ENCODE peak calls at places on chromosome 22, in six cellular contexts. A is heart right ventricle, B is fibroblast of lung, D is GM10248, G is BE2C, E is endodermal cell. U is an unnamed sample.
A peak's percentile ranks its signal among the peaks of the same experiment; 100 is the strongest.

GRCh38 chr22:39530692-39531331 is 1.7 kb downstream of the RPS19BP1 start:
- DNase-seq in D (no peak), G (peak; percentile 67), E (peak; percentile 74), B (peak; percentile 54), A (no peak), U (peak; percentile 81)

GRCh38 chr22:39925273-39925672 is 24.4 kb downstream of the GRAP2 start:
- DNase-seq in D (no peak), E (no peak), G (no peak), B (no peak), A (no peak), U (no peak)

GRCh38 chr22:24390576-24390975 is 36.8 kb upstream of the ADORA2A start:
- DNase-seq in E (no peak), G (no peak), B (no peak), D (no peak), A (no peak), U (peak; percentile 52)

GRCh38 chr22:44407404-44408226 is 90.4 kb downstream of the RTL6 start:
- DNase-seq in G (peak; percentile 3), B (no peak), A (no peak), D (no peak), E (no peak), U (peak; percentile 85)

GRCh38 chr22:31173386-31174145 is 13.6 kb downstream of the RNF185 start:
- DNase-seq in D (no peak), B (peak; percentile 81), E (no peak), G (no peak), A (no peak), U (peak; percentile 86)

GRCh38 chr22:33389927-33390326 is 331.7 kb upstream of the SYN3 start:
- DNase-seq in G (no peak), D (no peak), A (no peak), E (no peak), B (peak; percentile 20), U (peak; percentile 39)

GRCh38 chr22:22892096-22893052 is 4.8 kb downstream of the IGLL5 start:
- DNase-seq in B (no peak), D (no peak), A (no peak), G (no peak), E (no peak), U (peak; percentile 84)

GRCh38 chr22:31556627-31557203 is 60.4 kb downstream of the SFI1 start:
- DNase-seq in G (no peak), A (no peak), B (peak; percentile 57), D (no peak), E (no peak), U (no peak)

GRCh38 chr22:46366801-46367706 is 31.5 kb downstream of the TRMU start:
- DNase-seq in E (no peak), D (no peak), B (no peak), G (no peak), A (no peak), U (peak; percentile 85)

GRCh38 chr22:46064236-46064965 is 85.9 kb upstream of the PPARA start:
- DNase-seq in B (no peak), D (no peak), G (peak; percentile 61), E (peak; percentile 30), A (no peak), U (peak; percentile 95)

GRCh38 chr22:43378011-43378704 is 33.7 kb upstream of the MPPED1 start:
- DNase-seq in G (no peak), B (peak; percentile 35), A (no peak), D (no peak), E (peak; percentile 40), U (no peak)

GRCh38 chr22:31497148-31497938 is 1.0 kb downstream of the SFI1 start:
- DNase-seq in G (no peak), B (no peak), A (no peak), E (no peak), D (no peak), U (no peak)

GRCh38 chr22:38948181-38948940 is 9.0 kb upstream of the APOBEC3A start:
- DNase-seq in B (no peak), E (peak; percentile 19), D (no peak), A (no peak), G (no peak), U (no peak)

GRCh38 chr22:33481550-33481949 is 423.4 kb upstream of the SYN3 start:
- DNase-seq in G (no peak), A (no peak), E (no peak), D (no peak), B (no peak), U (no peak)

DNA sequence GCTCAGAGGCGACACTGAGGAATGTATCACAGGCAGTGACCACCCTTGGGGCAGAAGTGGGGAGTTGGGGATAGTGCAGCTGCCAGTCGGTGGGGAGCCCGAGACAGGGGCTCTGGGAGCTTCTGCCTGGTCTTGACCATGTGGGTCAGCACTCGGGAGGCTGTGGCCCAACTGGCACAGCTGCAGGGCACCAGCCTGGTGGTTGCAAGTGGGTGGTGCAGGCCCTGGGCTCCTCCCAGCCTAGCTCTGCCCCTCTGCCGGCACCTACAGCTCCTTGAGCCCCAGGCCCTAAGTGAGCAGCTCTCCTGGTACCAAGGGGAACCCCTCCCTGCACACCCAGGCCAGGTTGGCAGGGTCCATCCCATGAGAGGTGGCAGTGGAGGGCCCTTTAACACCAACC is 12.6 kb upstream of the RASL10A start:
- DNase-seq in D (no peak), A (no peak), G (no peak), B (no peak), E (no peak), U (no peak)
- TF ChIP-seq CTCF in D (no peak), A (no peak), G (no peak), B (peak; percentile 20), E (peak; percentile 52), U (no peak)

GRCh38 chr22:49230194-49230577 is 597.5 kb downstream of the BRD1 start:
- DNase-seq in A (no peak), B (no peak), G (no peak), D (no peak), E (peak; percentile 89), U (no peak)
- TF ChIP-seq CTCF in A (no peak), B (no peak), G (no peak), D (no peak), E (no peak), U (no peak)

GRCh38 chr22:35548762-35549106 is 8.1 kb downstream of the RASD2 start:
- DNase-seq in D (no peak), A (no peak), E (no peak), G (no peak), B (no peak), U (no peak)

GRCh38 chr22:35549338-35549737 is 8.7 kb downstream of the RASD2 start:
- DNase-seq in B (no peak), G (no peak), E (no peak), A (peak; percentile 56), D (no peak), U (no peak)

GRCh38 chr22:35544810-35545209 is 4.2 kb downstream of the RASD2 start:
- DNase-seq in A (no peak), B (no peak), D (no peak), G (no peak), E (no peak), U (no peak)

GRCh38 chr22:35546886-35547285 is 6.3 kb downstream of the RASD2 start:
- DNase-seq in G (no peak), B (no peak), A (no peak), E (no peak), D (no peak), U (no peak)

GRCh38 chr22:35547993-35548761 is 7.5 kb downstream of the RASD2 start:
- DNase-seq in A (no peak), D (no peak), E (peak; percentile 86), B (no peak), G (no peak), U (no peak)
- TF ChIP-seq CTCF in A (no peak), D (peak; percentile 6), E (peak; percentile 69), B (peak; percentile 36), G (peak; percentile 12), U (peak; percentile 12)

DNA sequence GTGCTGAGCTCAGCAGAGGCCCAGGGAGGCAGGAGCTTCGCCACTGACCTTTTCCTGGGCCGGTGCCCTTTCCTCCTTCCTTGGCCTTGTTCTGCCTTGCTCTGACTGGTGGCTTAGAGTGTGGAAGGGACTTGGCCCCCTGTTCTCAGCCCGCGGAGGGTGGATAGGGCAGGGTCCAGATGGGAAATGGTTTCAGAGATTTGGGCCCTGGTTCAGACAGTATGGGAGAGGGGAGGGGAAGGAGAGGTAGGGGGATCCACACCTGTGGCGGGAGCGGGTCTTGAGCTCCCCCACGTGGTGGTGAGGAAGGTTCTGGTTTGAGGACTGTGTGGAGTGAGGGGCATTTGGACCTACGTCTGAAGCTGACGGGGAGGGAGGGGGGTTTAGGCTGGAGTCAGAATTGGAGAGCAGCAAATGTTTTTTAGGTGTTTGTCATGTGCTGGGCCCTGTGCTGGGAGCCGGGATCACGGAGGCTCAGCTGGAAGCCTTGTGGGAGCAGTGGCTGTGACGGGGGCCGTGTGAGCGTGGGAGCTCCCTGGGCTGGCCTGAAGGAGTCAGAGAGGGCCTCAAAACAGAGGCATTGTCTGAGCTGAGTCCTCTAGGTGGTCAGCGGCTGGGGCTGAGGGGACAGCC is 27.2 kb downstream of the SHANK3 start:
- DNase-seq in B (no peak), E (peak; percentile 79), A (no peak), G (peak; percentile 13), D (no peak), U (peak; percentile 86)
- TF ChIP-seq CTCF in B (peak; percentile 24), E (peak; percentile 74), A (no peak), G (peak; percentile 29), D (peak; percentile 25), U (no peak)

DNA sequence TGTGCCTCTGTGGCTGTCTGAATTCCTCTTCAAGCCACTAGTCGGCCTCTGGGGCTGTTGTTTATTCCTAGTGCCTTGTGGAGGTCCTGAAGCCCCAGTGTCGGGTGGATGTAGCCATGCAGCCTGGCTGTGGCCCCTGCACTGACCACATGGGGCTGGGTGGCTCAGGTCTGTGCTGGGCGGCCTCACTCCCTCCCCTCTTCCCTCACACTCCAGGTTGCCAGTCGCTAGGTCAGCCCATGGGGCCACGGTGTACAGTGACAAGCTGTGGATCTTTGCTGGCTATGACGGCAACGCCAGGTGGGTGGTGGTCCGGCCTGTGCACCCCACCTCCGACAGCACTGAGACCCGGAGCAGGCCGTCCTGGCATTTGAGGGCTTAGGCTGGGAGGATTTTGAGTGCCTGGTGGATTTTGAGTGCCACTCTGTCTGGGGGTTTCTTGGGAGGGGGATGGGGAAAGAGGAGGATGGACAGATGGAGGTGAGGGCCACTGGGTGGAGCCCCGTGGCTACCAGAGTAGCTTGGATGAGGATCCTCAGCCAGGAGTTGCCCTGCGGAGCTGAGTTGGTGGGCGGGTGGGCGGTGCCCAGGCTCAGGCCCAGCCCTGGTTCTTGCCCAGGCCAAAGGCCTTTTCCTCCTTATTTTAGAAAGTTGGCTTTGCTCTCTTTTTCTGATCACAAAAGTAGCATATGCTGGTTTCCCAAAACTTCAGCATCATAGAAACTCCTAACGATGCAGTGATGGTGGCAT is 6.7 kb downstream of the LZTR1 start:
- DNase-seq in D (no peak), B (no peak), E (no peak), A (no peak), G (no peak), U (no peak)
- TF ChIP-seq CTCF in D (no peak), B (no peak), E (no peak), A (no peak), G (no peak), U (no peak)

GRCh38 chr22:37267128-37267587 is 15.2 kb upstream of the CYTH4 start:
- DNase-seq in G (peak; percentile 76), B (no peak), D (peak; percentile 83), E (peak; percentile 91), A (no peak), U (peak; percentile 86)
- TF ChIP-seq CTCF in G (peak; percentile 79), B (peak; percentile 64), D (peak; percentile 97), E (peak; percentile 87), A (peak; percentile 69), U (peak; percentile 81)

U was measured in osteoblast.